ENCODE peak calls at places on chromosome 12, in six cellular contexts. N is endodermal cell, Z is M059J, X is DMS153, V is coronary artery, G is PC-3. M is an unnamed sample.

GRCh38 chr12:25829192-25829591 is 129.3 kb upstream of the RASSF8 start:
- DNase-seq in N (no peak), Z (peak), V (peak), X (no peak), G (peak), M (peak)

GRCh38 chr12:64083285-64084210 is 138.5 kb downstream of the KICS2 start:
- DNase-seq in X (peak), G (peak), V (no peak), N (no peak), Z (peak), M (peak)

GRCh38 chr12:71090971-71091370 is 66.8 kb downstream of the TSPAN8 start:
- DNase-seq in N (no peak), Z (no peak), G (peak), X (no peak), V (no peak), M (no peak)

GRCh38 chr12:7985802-7986418 is 46.6 kb upstream of the FOXJ2 start:
- DNase-seq in X (no peak), V (no peak), G (no peak), Z (no peak), N (no peak), M (no peak)

GRCh38 chr12:108430245-108430644 is 84.8 kb upstream of the FICD start:
- DNase-seq in X (no peak), V (no peak), G (no peak), Z (peak), N (no peak), M (peak)

GRCh38 chr12:113130457-113131135 is 5.0 kb downstream of the RASAL1 start:
- DNase-seq in N (peak), Z (peak), X (no peak), V (no peak), G (peak), M (peak)

GRCh38 chr12:29858270-29858786 is 74.6 kb upstream of the TMTC1 start:
- DNase-seq in V (no peak), Z (no peak), G (no peak), X (no peak), N (no peak), M (no peak)

GRCh38 chr12:115983226-115983798 is 294.2 kb downstream of the MED13L start:
- DNase-seq in V (no peak), Z (no peak), N (peak), G (peak), X (no peak), M (no peak)

GRCh38 chr12:15774819-15775218 is 14.4 kb downstream of the EPS8 start:
- DNase-seq in V (no peak), X (no peak), N (no peak), G (no peak), Z (no peak), M (peak)

GRCh38 chr12:53268009-53268636 is at the start of gene ESPL1:
- DNase-seq in Z (peak), N (peak), V (no peak), X (peak), G (peak), M (peak)

GRCh38 chr12:114684098-114684869 is at the start of gene TBX3:
- DNase-seq in V (peak), Z (peak), G (peak), N (peak), X (peak), M (peak)

GRCh38 chr12:82329508-82329907 is 28.7 kb downstream of the CCDC59 start:
- DNase-seq in V (no peak), N (no peak), G (peak), X (peak), Z (no peak), M (peak)

GRCh38 chr12:111597731-111598636 is 1.1 kb downstream of the ATXN2 start:
- DNase-seq in N (peak), V (peak), G (peak), Z (peak), X (no peak), M (peak)

GRCh38 chr12:65791400-65791799 is 32.9 kb upstream of the HMGA2 start:
- DNase-seq in G (peak), V (no peak), Z (no peak), X (no peak), N (no peak), M (no peak)

GRCh38 chr12:98821232-98821631 is 176.1 kb downstream of the APAF1 start:
- DNase-seq in N (peak), X (no peak), Z (no peak), G (no peak), V (no peak), M (no peak)

GRCh38 chr12:52455818-52456217 is 3.9 kb upstream of the KRT6B start:
- DNase-seq in N (no peak), Z (no peak), X (no peak), V (no peak), G (no peak), M (no peak)

GRCh38 chr12:54413284-54414190 is 5.5 kb downstream of the ITGA5 start:
- DNase-seq in G (no peak), X (no peak), N (peak), Z (peak), V (no peak), M (peak)

GRCh38 chr12:12086331-12086730 is 15.6 kb downstream of the BCL2L14 start:
- DNase-seq in X (no peak), Z (no peak), V (no peak), N (peak), G (peak), M (no peak)

GRCh38 chr12:52899338-52900035 is 5.4 kb downstream of the KRT8 start:
- DNase-seq in Z (no peak), V (no peak), G (no peak), X (no peak), N (no peak), M (no peak)

GRCh38 chr12:65755596-65755978 is 68.7 kb upstream of the HMGA2 start:
- DNase-seq in N (no peak), X (no peak), G (peak), Z (no peak), V (no peak), M (no peak)

GRCh38 chr12:10940389-10940788 is 1.3 kb upstream of the TAS2R14 start:
- DNase-seq in X (no peak), G (peak), Z (peak), N (no peak), V (no peak), M (no peak)

GRCh38 chr12:82359115-82359478 is 768 bp downstream of the METTL25 start:
- DNase-seq in G (no peak), X (no peak), V (peak), Z (peak), N (peak), M (peak)